ENCODE peak calls at places on chromosomes 13 and 19, in seven cellular contexts. One of them, this sample, is unnamed.

GRCh38 chr13:113665582-113666323 is 1.3 kb upstream of the GRK1 start:
- DNase-seq in A549: no peak
- DNase-seq in heart left ventricle: peak
- DNase-seq in uterus: peak
- DNase-seq in cardiac muscle cell: no peak
- DNase-seq in thoracic aorta: no peak
- DNase-seq in RWPE1: no peak
- DNase-seq in this sample: no peak

GRCh38 chr13:105972811-105973590 is 562.5 kb downstream of the EFNB2 start:
- DNase-seq in RWPE1: no peak
- DNase-seq in thoracic aorta: no peak
- DNase-seq in cardiac muscle cell: no peak
- DNase-seq in uterus: no peak
- DNase-seq in A549: no peak
- DNase-seq in heart left ventricle: no peak
- DNase-seq in this sample: no peak

GRCh38 chr19:53772943-53773342 is 51.2 kb downstream of the NLRP12 start:
- DNase-seq in cardiac muscle cell: peak
- DNase-seq in RWPE1: peak
- DNase-seq in uterus: peak
- DNase-seq in A549: peak
- DNase-seq in thoracic aorta: peak
- DNase-seq in heart left ventricle: peak
- DNase-seq in this sample: no peak

GRCh38 chr13:106490887-106491321 is 44.6 kb downstream of the EFNB2 start:
- DNase-seq in heart left ventricle: no peak
- DNase-seq in thoracic aorta: no peak
- DNase-seq in uterus: no peak
- DNase-seq in A549: no peak
- DNase-seq in RWPE1: no peak
- DNase-seq in cardiac muscle cell: no peak
- DNase-seq in this sample: no peak

GRCh38 chr19:49809987-49810389 is 3.1 kb downstream of the FUZ start:
- DNase-seq in A549: no peak
- DNase-seq in uterus: no peak
- DNase-seq in RWPE1: no peak
- DNase-seq in heart left ventricle: no peak
- DNase-seq in cardiac muscle cell: no peak
- DNase-seq in thoracic aorta: no peak
- DNase-seq in this sample: no peak

GRCh38 chr19:20964798-20965197 is 41.7 kb downstream of the ZNF85 start:
- DNase-seq in cardiac muscle cell: no peak
- DNase-seq in RWPE1: no peak
- DNase-seq in A549: no peak
- DNase-seq in thoracic aorta: no peak
- DNase-seq in heart left ventricle: no peak
- DNase-seq in uterus: no peak
- DNase-seq in this sample: no peak

GRCh38 chr19:2239771-2240770 is 3.4 kb downstream of the SF3A2 start:
- DNase-seq in uterus: no peak
- DNase-seq in RWPE1: no peak
- DNase-seq in thoracic aorta: no peak
- DNase-seq in heart left ventricle: no peak
- DNase-seq in A549: no peak
- DNase-seq in cardiac muscle cell: peak
- DNase-seq in this sample: no peak

GRCh38 chr13:38879278-38879677 is 111.4 kb downstream of the STOML3 start:
- DNase-seq in cardiac muscle cell: no peak
- DNase-seq in thoracic aorta: no peak
- DNase-seq in uterus: no peak
- DNase-seq in A549: no peak
- DNase-seq in heart left ventricle: no peak
- DNase-seq in RWPE1: no peak
- DNase-seq in this sample: no peak

GRCh38 chr19:44884566-44884965 is 6.5 kb upstream of the TOMM40 start:
- DNase-seq in A549: no peak
- DNase-seq in RWPE1: no peak
- DNase-seq in cardiac muscle cell: no peak
- DNase-seq in heart left ventricle: no peak
- DNase-seq in uterus: no peak
- DNase-seq in thoracic aorta: no peak
- DNase-seq in this sample: no peak
- H3K27ac ChIP-seq in A549: no peak
- H3K27ac ChIP-seq in RWPE1: no peak
- H3K27ac ChIP-seq in cardiac muscle cell: no peak
- H3K27ac ChIP-seq in heart left ventricle: no peak
- H3K27ac ChIP-seq in uterus: no peak
- H3K27ac ChIP-seq in thoracic aorta: no peak
- H3K27ac ChIP-seq in this sample: no peak

GRCh38 chr13:31768351-31768750 is 29.0 kb downstream of the RXFP2 start:
- DNase-seq in RWPE1: no peak
- DNase-seq in thoracic aorta: no peak
- DNase-seq in A549: no peak
- DNase-seq in cardiac muscle cell: no peak
- DNase-seq in uterus: no peak
- DNase-seq in heart left ventricle: no peak
- DNase-seq in this sample: no peak

GRCh38 chr13:31761951-31762350 is 22.6 kb downstream of the RXFP2 start:
- DNase-seq in RWPE1: no peak
- DNase-seq in cardiac muscle cell: no peak
- DNase-seq in uterus: no peak
- DNase-seq in A549: no peak
- DNase-seq in thoracic aorta: no peak
- DNase-seq in heart left ventricle: no peak
- DNase-seq in this sample: no peak

GRCh38 chr13:31765441-31765840 is 26.1 kb downstream of the RXFP2 start:
- DNase-seq in cardiac muscle cell: peak
- DNase-seq in heart left ventricle: no peak
- DNase-seq in thoracic aorta: no peak
- DNase-seq in RWPE1: no peak
- DNase-seq in A549: no peak
- DNase-seq in uterus: no peak
- DNase-seq in this sample: no peak

GRCh38 chr13:31767175-31767900 is 28.0 kb downstream of the RXFP2 start:
- DNase-seq in A549: no peak
- DNase-seq in heart left ventricle: no peak
- DNase-seq in uterus: no peak
- DNase-seq in cardiac muscle cell: peak
- DNase-seq in thoracic aorta: no peak
- DNase-seq in RWPE1: peak
- DNase-seq in this sample: peak

DNA sequence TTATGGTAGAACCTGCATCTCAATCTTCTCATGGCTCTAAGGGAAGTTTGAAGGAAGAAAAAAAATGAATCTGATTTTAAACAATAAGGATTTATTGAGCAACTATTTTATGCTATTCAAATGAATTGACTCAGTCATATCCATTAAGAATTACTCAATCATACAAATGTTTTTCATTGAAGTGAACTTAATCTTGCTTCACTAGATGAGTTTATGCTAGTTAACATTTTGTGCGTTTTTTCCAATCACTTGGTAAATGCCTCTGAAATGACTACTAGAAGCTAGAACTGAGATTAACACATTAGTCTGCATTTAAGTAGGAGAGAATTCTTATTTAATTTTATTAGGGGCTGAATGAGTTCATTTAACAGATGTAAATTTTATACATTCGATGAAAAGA is 25.2 kb downstream of the RXFP2 start:
- DNase-seq in RWPE1: no peak
- DNase-seq in uterus: no peak
- DNase-seq in A549: no peak
- DNase-seq in heart left ventricle: no peak
- DNase-seq in thoracic aorta: no peak
- DNase-seq in cardiac muscle cell: no peak
- DNase-seq in this sample: no peak
- H3K27ac ChIP-seq in RWPE1: no peak
- H3K27ac ChIP-seq in uterus: no peak
- H3K27ac ChIP-seq in A549: no peak
- H3K27ac ChIP-seq in heart left ventricle: no peak
- H3K27ac ChIP-seq in thoracic aorta: no peak
- H3K27ac ChIP-seq in cardiac muscle cell: no peak
- H3K27ac ChIP-seq in this sample: no peak

DNA sequence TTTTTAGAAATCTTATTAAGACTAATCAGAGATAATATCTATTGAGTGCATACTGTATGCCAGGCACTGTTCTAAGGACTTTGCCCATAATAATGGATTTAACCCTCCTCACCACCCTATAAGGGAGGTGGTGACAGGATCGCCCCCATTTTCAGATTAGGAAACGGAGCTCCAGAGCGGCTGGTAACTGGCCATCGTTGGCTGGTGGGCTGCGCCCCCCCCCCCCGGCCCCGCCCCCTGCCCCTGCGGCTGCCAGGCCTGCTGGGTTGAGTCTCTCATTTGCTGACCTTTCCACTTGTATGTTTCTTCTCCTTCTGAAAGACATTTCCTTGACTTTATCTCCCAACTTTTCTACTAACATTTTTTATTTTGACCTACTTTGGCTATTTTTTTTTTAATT is 8.5 kb downstream of the ARHGEF7 start:
- DNase-seq in uterus: no peak
- DNase-seq in heart left ventricle: no peak
- DNase-seq in thoracic aorta: no peak
- DNase-seq in A549: no peak
- DNase-seq in cardiac muscle cell: no peak
- DNase-seq in RWPE1: no peak
- DNase-seq in this sample: no peak
- H3K27ac ChIP-seq in uterus: no peak
- H3K27ac ChIP-seq in heart left ventricle: no peak
- H3K27ac ChIP-seq in thoracic aorta: no peak
- H3K27ac ChIP-seq in A549: no peak
- H3K27ac ChIP-seq in cardiac muscle cell: no peak
- H3K27ac ChIP-seq in RWPE1: no peak
- H3K27ac ChIP-seq in this sample: no peak

GRCh38 chr19:43749152-43749551 is 5.6 kb downstream of the SMG9 start:
- DNase-seq in heart left ventricle: no peak
- DNase-seq in A549: no peak
- DNase-seq in thoracic aorta: no peak
- DNase-seq in cardiac muscle cell: no peak
- DNase-seq in RWPE1: no peak
- DNase-seq in uterus: no peak
- DNase-seq in this sample: no peak

GRCh38 chr19:43748205-43748594 is 6.6 kb downstream of the SMG9 start:
- DNase-seq in RWPE1: no peak
- DNase-seq in A549: no peak
- DNase-seq in uterus: no peak
- DNase-seq in heart left ventricle: no peak
- DNase-seq in thoracic aorta: no peak
- DNase-seq in cardiac muscle cell: no peak
- DNase-seq in this sample: no peak

GRCh38 chr19:43748685-43749084 is 6.1 kb downstream of the SMG9 start:
- DNase-seq in RWPE1: no peak
- DNase-seq in uterus: no peak
- DNase-seq in cardiac muscle cell: no peak
- DNase-seq in heart left ventricle: no peak
- DNase-seq in thoracic aorta: no peak
- DNase-seq in A549: no peak
- DNase-seq in this sample: no peak

GRCh38 chr19:43751466-43752220 is 3.1 kb downstream of the SMG9 start:
- DNase-seq in heart left ventricle: no peak
- DNase-seq in RWPE1: no peak
- DNase-seq in A549: no peak
- DNase-seq in uterus: no peak
- DNase-seq in thoracic aorta: no peak
- DNase-seq in cardiac muscle cell: no peak
- DNase-seq in this sample: no peak

DNA sequence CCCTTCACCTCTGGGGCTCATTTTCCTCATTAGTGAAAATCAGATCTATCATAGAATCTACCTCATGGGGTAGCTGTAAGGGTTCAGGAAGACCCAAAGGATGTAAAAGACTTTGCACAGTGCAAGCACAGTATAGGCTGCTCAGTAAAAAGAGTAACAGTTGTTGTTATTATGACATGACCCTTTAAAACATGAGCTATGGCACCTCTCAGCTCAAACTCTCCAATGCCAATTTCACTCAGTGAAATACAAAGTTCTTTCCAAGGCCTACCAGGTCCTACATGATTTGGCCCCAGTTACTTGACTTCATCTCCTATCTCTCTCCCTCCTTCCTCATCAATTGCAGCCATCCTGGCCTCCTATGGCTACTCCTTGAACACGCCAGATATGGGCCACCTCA is 4.9 kb downstream of the SMG9 start:
- DNase-seq in heart left ventricle: no peak
- DNase-seq in uterus: no peak
- DNase-seq in thoracic aorta: no peak
- DNase-seq in A549: no peak
- DNase-seq in cardiac muscle cell: no peak
- DNase-seq in RWPE1: no peak
- DNase-seq in this sample: no peak
- H3K27ac ChIP-seq in heart left ventricle: no peak
- H3K27ac ChIP-seq in uterus: no peak
- H3K27ac ChIP-seq in thoracic aorta: no peak
- H3K27ac ChIP-seq in A549: no peak
- H3K27ac ChIP-seq in cardiac muscle cell: no peak
- H3K27ac ChIP-seq in RWPE1: peak
- H3K27ac ChIP-seq in this sample: no peak

GRCh38 chr13:43786766-43787517 is at the start of gene ENOX1:
- DNase-seq in cardiac muscle cell: peak
- DNase-seq in RWPE1: peak
- DNase-seq in A549: peak
- DNase-seq in heart left ventricle: peak
- DNase-seq in uterus: peak
- DNase-seq in thoracic aorta: no peak
- DNase-seq in this sample: no peak
- H3K27ac ChIP-seq in cardiac muscle cell: no peak
- H3K27ac ChIP-seq in RWPE1: no peak
- H3K27ac ChIP-seq in A549: peak
- H3K27ac ChIP-seq in heart left ventricle: peak
- H3K27ac ChIP-seq in uterus: peak
- H3K27ac ChIP-seq in thoracic aorta: no peak
- H3K27ac ChIP-seq in this sample: no peak

DNA sequence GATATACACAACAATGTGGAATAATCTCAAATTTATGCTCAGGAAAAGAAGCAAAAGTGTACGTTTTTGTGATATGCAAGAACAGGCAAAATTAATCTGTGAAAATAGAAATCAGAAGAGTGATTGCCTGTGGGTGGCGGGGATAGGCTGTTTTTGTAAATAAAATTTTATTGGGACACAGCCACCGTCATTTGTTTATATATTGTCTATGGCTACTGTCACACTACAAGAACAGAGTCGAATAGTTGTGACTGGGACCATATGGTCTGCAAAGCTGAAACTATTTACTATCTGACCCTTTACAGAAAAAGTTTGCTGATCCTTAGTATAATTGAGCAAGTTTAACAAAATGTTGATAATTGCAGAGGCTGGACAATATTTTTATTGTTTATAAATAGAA is 269.5 kb upstream of the HTR2A start:
- DNase-seq in heart left ventricle: no peak
- DNase-seq in RWPE1: no peak
- DNase-seq in thoracic aorta: no peak
- DNase-seq in uterus: no peak
- DNase-seq in A549: no peak
- DNase-seq in cardiac muscle cell: no peak
- DNase-seq in this sample: no peak
- H3K27ac ChIP-seq in heart left ventricle: no peak
- H3K27ac ChIP-seq in RWPE1: no peak
- H3K27ac ChIP-seq in thoracic aorta: no peak
- H3K27ac ChIP-seq in uterus: no peak
- H3K27ac ChIP-seq in A549: no peak
- H3K27ac ChIP-seq in cardiac muscle cell: no peak
- H3K27ac ChIP-seq in this sample: no peak

This sample was measured in epithelial cell of prostate.